ENCODE peak calls at places on chromosomes 2 and 18, in five cellular contexts. Z is T-helper 2 cell; N is cardiac fibroblast; F is stimulated activated CD4-positive, alpha-beta T cell treated with anti-CD3 and anti-CD28 coated beads, Interleukin-1b, Interleukin-23, amount 100 ng/mL, for 24 hours; Q is T-cell. O is an unnamed sample.

GRCh38 chr2:38709515-38710194 is 41.5 kb downstream of the SRSF7 start:
- DNase-seq in Z (peak), N (no peak), F (no peak), Q (no peak), O (peak)

GRCh38 chr18:33440384-33441043 is at the start of gene CCDC178:
- DNase-seq in Z (no peak), N (no peak), F (no peak), Q (no peak), O (no peak)

GRCh38 chr2:235244497-235245215 is 249.2 kb upstream of the AGAP1 start:
- DNase-seq in Z (no peak), N (peak), F (no peak), Q (no peak), O (no peak)

GRCh38 chr18:60534539-60534938 is 162.0 kb upstream of the MC4R start:
- DNase-seq in Z (no peak), N (peak), F (no peak), Q (no peak), O (no peak)

GRCh38 chr2:104944495-104944894 is 90.6 kb downstream of the POU3F3 start:
- DNase-seq in Z (no peak), N (peak), F (no peak), Q (no peak), O (no peak)

GRCh38 chr2:2286592-2286991 is 44.5 kb downstream of the MYT1L start:
- DNase-seq in Z (no peak), N (no peak), F (no peak), Q (no peak), O (no peak)

GRCh38 chr2:160229591-160229990 is 29.5 kb upstream of the ITGB6 start:
- DNase-seq in Z (no peak), N (peak), F (no peak), Q (no peak), O (no peak)

GRCh38 chr18:51655327-51655698 is 457.8 kb upstream of the MEX3C start:
- DNase-seq in Z (peak), N (no peak), F (no peak), Q (no peak), O (no peak)

GRCh38 chr2:197236816-197237215 is 73.8 kb downstream of the ANKRD44 start:
- DNase-seq in Z (no peak), N (no peak), F (no peak), Q (no peak), O (no peak)

GRCh38 chr2:24333019-24333540 is 27.3 kb downstream of the ITSN2 start:
- DNase-seq in Z (no peak), N (no peak), F (no peak), Q (no peak), O (no peak)

GRCh38 chr18:45252474-45252873 is 362.8 kb upstream of the SLC14A2 start:
- DNase-seq in Z (no peak), N (no peak), F (no peak), Q (no peak), O (no peak)

GRCh38 chr18:78427081-78427480 is 552.5 kb upstream of the SALL3 start:
- DNase-seq in Z (no peak), N (no peak), F (no peak), Q (no peak), O (no peak)